ENCODE peak calls at places on chromosomes 3 and 15, in six cellular contexts. X, F, C, P, K and L are unnamed samples.

GRCh38 chr3:106913111-106913698 is 464.0 kb upstream of the CCDC54 start:
- DNase-seq in X (peak; percentile 5), P (no peak), K (no peak), F (no peak), C (peak; percentile 4), L (no peak)

GRCh38 chr3:133753107-133753778 is 7.0 kb downstream of the TF start:
- DNase-seq in F (no peak), K (no peak), C (no peak), P (no peak), X (no peak), L (no peak)

GRCh38 chr3:142628806-142629205 is 32.6 kb downstream of the PLS1 start:
- DNase-seq in F (no peak), C (no peak), X (no peak), P (no peak), K (no peak), L (no peak)

GRCh38 chr3:50352762-50353161 is 2.1 kb downstream of the CYB561D2 start:
- DNase-seq in C (no peak), F (no peak), X (no peak), K (no peak), P (no peak), L (no peak)

GRCh38 chr3:97763586-97764148 is 891 bp upstream of the ARL6 start:
- DNase-seq in X (no peak), F (no peak), C (no peak), K (no peak), P (no peak), L (no peak)

GRCh38 chr15:70412717-70413266 is 315.1 kb upstream of the TLE3 start:
- DNase-seq in P (no peak), K (peak; percentile 37), X (no peak), F (no peak), C (no peak), L (no peak)

GRCh38 chr3:65669163-65669875 is 369.4 kb downstream of the MAGI1 start:
- DNase-seq in F (no peak), X (no peak), C (no peak), P (peak; percentile 17), K (no peak), L (no peak)

GRCh38 chr3:197366301-197367044 is 68.1 kb upstream of the DLG1 start:
- DNase-seq in F (no peak), C (no peak), K (no peak), P (no peak), X (peak; percentile 69), L (peak; percentile 39)

GRCh38 chr3:13210221-13210975 is 137.2 kb upstream of the IQSEC1 start:
- DNase-seq in X (no peak), C (no peak), K (no peak), P (no peak), F (no peak), L (no peak)

GRCh38 chr3:127671523-127672428 is 976 bp upstream of the ABTB1 start:
- DNase-seq in X (no peak), C (no peak), K (no peak), F (no peak), P (peak; percentile 7), L (no peak)

GRCh38 chr3:15633159-15633558 is 31.6 kb downstream of the BTD start:
- DNase-seq in C (no peak), F (no peak), K (no peak), X (no peak), P (no peak), L (no peak)

GRCh38 chr3:69137006-69137405 is 14.6 kb upstream of the LMOD3 start:
- DNase-seq in P (no peak), C (no peak), F (no peak), X (no peak), K (no peak), L (no peak)